ENCODE peak calls at places on chromosomes 7 and 10, in seven cellular contexts. F, H, K, Z, A, Q and L are unnamed samples.

GRCh38 chr7:113891828-113892227 is 27.0 kb downstream of the PPP1R3A start:
- DNase-seq in K (no peak), F (no peak), Z (no peak), Q (peak; percentile 74), A (peak; percentile 56), H (no peak), L (no peak)

GRCh38 chr10:88881335-88881734 is 1.3 kb downstream of the STAMBPL1 start:
- DNase-seq in Z (no peak), Q (peak; percentile 17), F (no peak), A (no peak), H (no peak), K (no peak), L (no peak)

GRCh38 chr10:71806706-71807556 is 33.6 kb upstream of the VSIR start:
- DNase-seq in Z (no peak), Q (no peak), H (no peak), F (no peak), A (no peak), K (no peak), L (no peak)

GRCh38 chr10:9596368-9596920 is 1421.2 kb upstream of the CELF2 start:
- DNase-seq in Q (peak; percentile 5), K (no peak), F (no peak), Z (no peak), A (peak; percentile 62), H (no peak), L (no peak)

GRCh38 chr10:76112826-76113150 is 681.4 kb downstream of the LRMDA start:
- DNase-seq in F (no peak), H (peak; percentile 41), A (no peak), Z (no peak), K (no peak), Q (no peak), L (no peak)

GRCh38 chr7:467393-467828 is 52.2 kb downstream of the PDGFA start:
- DNase-seq in A (no peak), Z (no peak), K (no peak), Q (no peak), H (no peak), F (no peak), L (no peak)

GRCh38 chr10:88986549-88987242 is 3.9 kb upstream of the FAS start:
- DNase-seq in A (peak; percentile 37), K (no peak), F (no peak), Q (peak; percentile 68), H (peak; percentile 65), Z (peak; percentile 57), L (peak; percentile 67)

GRCh38 chr7:26843696-26844095 is 20.7 kb downstream of the SKAP2 start:
- DNase-seq in F (no peak), K (no peak), H (no peak), A (peak; percentile 41), Q (no peak), Z (peak; percentile 50), L (no peak)

GRCh38 chr10:110566472-110567200 is 859 bp upstream of the SMC3 start:
- DNase-seq in A (no peak), Z (no peak), F (no peak), Q (no peak), H (no peak), K (no peak), L (no peak)

GRCh38 chr7:155862088-155862487 is 49.8 kb upstream of the SHH start:
- DNase-seq in F (no peak), A (no peak), Q (no peak), K (no peak), Z (peak; percentile 87), H (no peak), L (no peak)

GRCh38 chr10:73799899-73800559 is 11.4 kb downstream of the NDST2 start:
- DNase-seq in H (no peak), Z (no peak), K (no peak), Q (no peak), F (no peak), A (no peak), L (no peak)

GRCh38 chr7:40432046-40432445 is 297.2 kb downstream of the SUGCT start:
- DNase-seq in Z (no peak), K (no peak), H (no peak), Q (no peak), A (no peak), F (no peak), L (no peak)

GRCh38 chr10:132866601-132867381 is 75.6 kb downstream of the CFAP46 start:
- DNase-seq in Q (no peak), H (no peak), A (no peak), Z (no peak), K (peak; percentile 27), F (peak; percentile 7), L (no peak)

GRCh38 chr7:20283997-20284396 is 46.7 kb upstream of the ITGB8 start:
- DNase-seq in Z (no peak), F (no peak), Q (no peak), A (no peak), K (no peak), H (no peak), L (no peak)

GRCh38 chr7:4742051-4742573 is 33.3 kb upstream of the AP5Z1 start:
- DNase-seq in H (peak; percentile 43), A (no peak), K (no peak), Q (no peak), F (no peak), Z (no peak), L (no peak)

GRCh38 chr10:19432000-19432399 is 383.4 kb downstream of the MALRD1 start:
- DNase-seq in K (no peak), H (no peak), F (no peak), A (no peak), Z (no peak), Q (no peak), L (no peak)

GRCh38 chr7:142914121-142914520 is 19.4 kb downstream of the TRPV5 start:
- DNase-seq in F (no peak), A (no peak), H (no peak), K (no peak), Z (no peak), Q (peak; percentile 45), L (no peak)

GRCh38 chr10:76547352-76547972 is 1090.1 kb downstream of the KCNMA1 start:
- DNase-seq in A (peak; percentile 77), Z (peak; percentile 100), F (peak; percentile 56), Q (peak; percentile 72), H (peak; percentile 92), K (peak; percentile 72), L (peak; percentile 98)

GRCh38 chr10:86316990-86317389 is 49.6 kb downstream of the GRID1 start:
- DNase-seq in Z (no peak), F (no peak), A (no peak), Q (no peak), H (no peak), K (no peak), L (no peak)

DNA sequence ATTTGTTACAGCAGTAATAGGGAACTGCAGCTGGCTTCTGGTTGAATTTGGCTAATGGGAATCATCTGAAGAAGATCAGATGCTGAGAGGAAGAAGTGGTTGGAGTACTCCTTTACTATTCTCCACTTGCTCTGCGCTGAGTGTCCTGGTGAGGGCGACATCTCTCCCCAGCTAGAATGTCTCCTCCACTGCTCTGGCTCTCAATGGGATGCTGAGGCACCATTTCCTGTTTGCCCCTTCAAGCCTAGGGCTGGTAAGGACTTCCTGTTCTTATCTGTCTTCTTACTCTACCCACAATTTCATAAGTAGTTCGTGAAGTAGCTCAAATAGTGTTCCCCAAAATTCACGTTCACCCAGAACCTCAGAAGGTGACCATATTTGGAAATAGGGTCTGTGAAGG is 43.2 kb upstream of the TES start:
- DNase-seq in K (no peak), Q (no peak), H (no peak), Z (no peak), A (no peak), F (no peak), L (no peak)
- TF ChIP-seq CTCF in K (no peak), Q (peak; percentile 8), H (no peak), Z (peak; percentile 30), A (no peak), F (no peak), L (no peak)

GRCh38 chr10:11191673-11192072 is 174.0 kb downstream of the CELF2 start:
- DNase-seq in H (no peak), K (no peak), Q (no peak), F (no peak), Z (no peak), A (no peak), L (no peak)

GRCh38 chr10:11197266-11197712 is 179.6 kb downstream of the CELF2 start:
- DNase-seq in Z (no peak), K (peak; percentile 67), F (peak; percentile 35), H (peak; percentile 53), A (no peak), Q (no peak), L (peak; percentile 30)

GRCh38 chr10:11195017-11195586 is 177.4 kb downstream of the CELF2 start:
- DNase-seq in F (no peak), A (no peak), K (no peak), Z (no peak), H (no peak), Q (no peak), L (no peak)

GRCh38 chr10:11189581-11190376 is 172.1 kb downstream of the CELF2 start:
- DNase-seq in F (no peak), A (no peak), Z (no peak), H (no peak), K (no peak), Q (no peak), L (no peak)

GRCh38 chr10:11192304-11193018 is 174.8 kb downstream of the CELF2 start:
- DNase-seq in F (peak; percentile 37), A (no peak), H (no peak), Z (no peak), Q (no peak), K (peak; percentile 70), L (peak; percentile 33)
- H3K36me3 ChIP-seq in F (peaks cover 9% of the 10 kb centered on the region), A (no peaks in the 10 kb centered on the region), H (no peaks in the 10 kb centered on the region), Z (no peaks in the 10 kb centered on the region), Q (no peaks in the 10 kb centered on the region), K (peaks cover 24% of the 10 kb centered on the region), L (no peaks in the 10 kb centered on the region)

GRCh38 chr10:96441126-96441905 is 72.4 kb downstream of the TLL2 start:
- DNase-seq in K (no peak), F (no peak), A (no peak), Q (no peak), Z (no peak), H (no peak), L (no peak)
- TF ChIP-seq CTCF in K (no peak), F (no peak), A (no peak), Q (no peak), Z (no peak), H (no peak), L (no peak)

GRCh38 chr7:98949336-98950044 is 71.2 kb downstream of the TRRAP start:
- DNase-seq in H (no peak), K (no peak), Q (no peak), A (no peak), F (peak; percentile 75), Z (no peak), L (no peak)
- H3K36me3 ChIP-seq in H (peaks cover 3% of the 10 kb centered on the region), K (peaks cover 100% of the 10 kb centered on the region), Q (peaks cover 58% of the 10 kb centered on the region), A (peaks cover 69% of the 10 kb centered on the region), F (peaks cover 98% of the 10 kb centered on the region), Z (peaks cover 40% of the 10 kb centered on the region), L (peaks cover 98% of the 10 kb centered on the region)